ENCODE peak calls at places on chromosomes 6 and 20, in ten cellular contexts. One of them, this sample, is unnamed.

GRCh38 chr20:42987376-42988114 is 202.2 kb downstream of the PTPRT start:
- DNase-seq in CD8-positive, alpha-beta memory T cell: no peak
- DNase-seq in BE2C: no peak
- DNase-seq in GM12865: no peak
- DNase-seq in HL-60: no peak
- DNase-seq in left lung: no peak
- DNase-seq in PC-3: no peak
- DNase-seq in right lobe of liver: no peak
- DNase-seq in effector memory CD4-positive, alpha-beta T cell: no peak
- DNase-seq in CD8-positive, alpha-beta T cell: no peak
- DNase-seq in this sample: no peak

GRCh38 chr20:19083136-19083621 is 129.3 kb upstream of the SLC24A3 start:
- DNase-seq in CD8-positive, alpha-beta memory T cell: no peak
- DNase-seq in BE2C: no peak
- DNase-seq in GM12865: no peak
- DNase-seq in HL-60: no peak
- DNase-seq in left lung: no peak
- DNase-seq in PC-3: peak
- DNase-seq in right lobe of liver: no peak
- DNase-seq in effector memory CD4-positive, alpha-beta T cell: no peak
- DNase-seq in CD8-positive, alpha-beta T cell: no peak
- DNase-seq in this sample: no peak

GRCh38 chr20:25191051-25191450 is 4.5 kb upstream of the ENTPD6 start:
- DNase-seq in CD8-positive, alpha-beta memory T cell: no peak
- DNase-seq in BE2C: no peak
- DNase-seq in GM12865: no peak
- DNase-seq in HL-60: no peak
- DNase-seq in left lung: no peak
- DNase-seq in PC-3: no peak
- DNase-seq in right lobe of liver: no peak
- DNase-seq in effector memory CD4-positive, alpha-beta T cell: no peak
- DNase-seq in CD8-positive, alpha-beta T cell: no peak
- DNase-seq in this sample: peak

GRCh38 chr20:60262967-60263603 is 304.9 kb downstream of the CDH26 start:
- DNase-seq in CD8-positive, alpha-beta memory T cell: peak
- DNase-seq in BE2C: peak
- DNase-seq in GM12865: peak
- DNase-seq in HL-60: peak
- DNase-seq in left lung: peak
- DNase-seq in PC-3: peak
- DNase-seq in right lobe of liver: no peak
- DNase-seq in effector memory CD4-positive, alpha-beta T cell: peak
- DNase-seq in CD8-positive, alpha-beta T cell: peak
- DNase-seq in this sample: peak

GRCh38 chr20:50583422-50584150 is 73.4 kb downstream of the PTPN1 start:
- DNase-seq in CD8-positive, alpha-beta memory T cell: no peak
- DNase-seq in BE2C: no peak
- DNase-seq in GM12865: no peak
- DNase-seq in HL-60: no peak
- DNase-seq in left lung: no peak
- DNase-seq in PC-3: no peak
- DNase-seq in right lobe of liver: no peak
- DNase-seq in effector memory CD4-positive, alpha-beta T cell: no peak
- DNase-seq in CD8-positive, alpha-beta T cell: no peak
- DNase-seq in this sample: no peak

GRCh38 chr20:41717464-41717863 is 99.3 kb upstream of the CHD6 start:
- DNase-seq in CD8-positive, alpha-beta memory T cell: no peak
- DNase-seq in BE2C: peak
- DNase-seq in GM12865: no peak
- DNase-seq in HL-60: no peak
- DNase-seq in left lung: no peak
- DNase-seq in PC-3: no peak
- DNase-seq in right lobe of liver: no peak
- DNase-seq in effector memory CD4-positive, alpha-beta T cell: no peak
- DNase-seq in CD8-positive, alpha-beta T cell: no peak
- DNase-seq in this sample: no peak

GRCh38 chr20:53660078-53660909 is 66.7 kb upstream of the ZNF217 start:
- DNase-seq in CD8-positive, alpha-beta memory T cell: peak
- DNase-seq in BE2C: no peak
- DNase-seq in GM12865: peak
- DNase-seq in HL-60: no peak
- DNase-seq in left lung: peak
- DNase-seq in PC-3: no peak
- DNase-seq in right lobe of liver: no peak
- DNase-seq in effector memory CD4-positive, alpha-beta T cell: no peak
- DNase-seq in CD8-positive, alpha-beta T cell: peak
- DNase-seq in this sample: no peak

GRCh38 chr6:130033999-130034814 is 15.8 kb downstream of the L3MBTL3 start:
- DNase-seq in CD8-positive, alpha-beta memory T cell: no peak
- DNase-seq in BE2C: no peak
- DNase-seq in GM12865: no peak
- DNase-seq in HL-60: no peak
- DNase-seq in left lung: no peak
- DNase-seq in PC-3: peak
- DNase-seq in right lobe of liver: no peak
- DNase-seq in effector memory CD4-positive, alpha-beta T cell: no peak
- DNase-seq in CD8-positive, alpha-beta T cell: no peak
- DNase-seq in this sample: no peak

GRCh38 chr6:56079761-56080540 is 167.4 kb downstream of the COL21A1 start:
- DNase-seq in CD8-positive, alpha-beta memory T cell: no peak
- DNase-seq in BE2C: no peak
- DNase-seq in GM12865: no peak
- DNase-seq in HL-60: no peak
- DNase-seq in left lung: no peak
- DNase-seq in PC-3: no peak
- DNase-seq in right lobe of liver: no peak
- DNase-seq in effector memory CD4-positive, alpha-beta T cell: no peak
- DNase-seq in CD8-positive, alpha-beta T cell: no peak
- DNase-seq in this sample: no peak

GRCh38 chr6:119129148-119129967 is 50.9 kb upstream of the FAM184A start:
- DNase-seq in CD8-positive, alpha-beta memory T cell: peak
- DNase-seq in BE2C: no peak
- DNase-seq in GM12865: peak
- DNase-seq in HL-60: peak
- DNase-seq in left lung: no peak
- DNase-seq in PC-3: peak
- DNase-seq in right lobe of liver: no peak
- DNase-seq in effector memory CD4-positive, alpha-beta T cell: no peak
- DNase-seq in CD8-positive, alpha-beta T cell: no peak
- DNase-seq in this sample: peak

GRCh38 chr6:39347906-39348585 is 25.5 kb upstream of the KCNK16 start:
- DNase-seq in CD8-positive, alpha-beta memory T cell: peak
- DNase-seq in BE2C: peak
- DNase-seq in GM12865: peak
- DNase-seq in HL-60: peak
- DNase-seq in left lung: no peak
- DNase-seq in PC-3: peak
- DNase-seq in right lobe of liver: peak
- DNase-seq in effector memory CD4-positive, alpha-beta T cell: no peak
- DNase-seq in CD8-positive, alpha-beta T cell: peak
- DNase-seq in this sample: peak

GRCh38 chr20:59404749-59405148 is 104.3 kb downstream of the EDN3 start:
- DNase-seq in CD8-positive, alpha-beta memory T cell: no peak
- DNase-seq in BE2C: no peak
- DNase-seq in GM12865: no peak
- DNase-seq in HL-60: no peak
- DNase-seq in left lung: no peak
- DNase-seq in PC-3: no peak
- DNase-seq in right lobe of liver: no peak
- DNase-seq in effector memory CD4-positive, alpha-beta T cell: no peak
- DNase-seq in CD8-positive, alpha-beta T cell: no peak
- DNase-seq in this sample: no peak

GRCh38 chr6:167827062-167827587 is 414 bp downstream of the AFDN start:
- DNase-seq in CD8-positive, alpha-beta memory T cell: no peak
- DNase-seq in BE2C: no peak
- DNase-seq in GM12865: peak
- DNase-seq in HL-60: no peak
- DNase-seq in left lung: peak
- DNase-seq in PC-3: peak
- DNase-seq in right lobe of liver: no peak
- DNase-seq in effector memory CD4-positive, alpha-beta T cell: no peak
- DNase-seq in CD8-positive, alpha-beta T cell: no peak
- DNase-seq in this sample: peak
- H3K4me3 ChIP-seq in CD8-positive, alpha-beta memory T cell: no peak
- H3K4me3 ChIP-seq in BE2C: peak
- H3K4me3 ChIP-seq in GM12865: peak
- H3K4me3 ChIP-seq in HL-60: peak
- H3K4me3 ChIP-seq in left lung: peak
- H3K4me3 ChIP-seq in PC-3: peak
- H3K4me3 ChIP-seq in right lobe of liver: peak
- H3K4me3 ChIP-seq in effector memory CD4-positive, alpha-beta T cell: peak
- H3K4me3 ChIP-seq in CD8-positive, alpha-beta T cell: no peak
- H3K4me3 ChIP-seq in this sample: peak

GRCh38 chr6:106083618-106084017 is 2.5 kb upstream of the PRDM1 start:
- DNase-seq in CD8-positive, alpha-beta memory T cell: no peak
- DNase-seq in BE2C: no peak
- DNase-seq in GM12865: peak
- DNase-seq in HL-60: no peak
- DNase-seq in left lung: no peak
- DNase-seq in PC-3: no peak
- DNase-seq in right lobe of liver: no peak
- DNase-seq in effector memory CD4-positive, alpha-beta T cell: no peak
- DNase-seq in CD8-positive, alpha-beta T cell: no peak
- DNase-seq in this sample: no peak

GRCh38 chr6:106084106-106084963 is 1.8 kb upstream of the PRDM1 start:
- DNase-seq in CD8-positive, alpha-beta memory T cell: no peak
- DNase-seq in BE2C: peak
- DNase-seq in GM12865: peak
- DNase-seq in HL-60: peak
- DNase-seq in left lung: no peak
- DNase-seq in PC-3: peak
- DNase-seq in right lobe of liver: no peak
- DNase-seq in effector memory CD4-positive, alpha-beta T cell: no peak
- DNase-seq in CD8-positive, alpha-beta T cell: no peak
- DNase-seq in this sample: peak

GRCh38 chr6:106085687-106085983 is 501 bp upstream of the PRDM1 start:
- DNase-seq in CD8-positive, alpha-beta memory T cell: no peak
- DNase-seq in BE2C: no peak
- DNase-seq in GM12865: no peak
- DNase-seq in HL-60: no peak
- DNase-seq in left lung: no peak
- DNase-seq in PC-3: no peak
- DNase-seq in right lobe of liver: no peak
- DNase-seq in effector memory CD4-positive, alpha-beta T cell: no peak
- DNase-seq in CD8-positive, alpha-beta T cell: no peak
- DNase-seq in this sample: no peak

GRCh38 chr6:106085984-106086832 is at the start of gene PRDM1:
- DNase-seq in CD8-positive, alpha-beta memory T cell: peak
- DNase-seq in BE2C: peak
- DNase-seq in GM12865: peak
- DNase-seq in HL-60: peak
- DNase-seq in left lung: peak
- DNase-seq in PC-3: peak
- DNase-seq in right lobe of liver: peak
- DNase-seq in effector memory CD4-positive, alpha-beta T cell: peak
- DNase-seq in CD8-positive, alpha-beta T cell: peak
- DNase-seq in this sample: peak

DNA sequence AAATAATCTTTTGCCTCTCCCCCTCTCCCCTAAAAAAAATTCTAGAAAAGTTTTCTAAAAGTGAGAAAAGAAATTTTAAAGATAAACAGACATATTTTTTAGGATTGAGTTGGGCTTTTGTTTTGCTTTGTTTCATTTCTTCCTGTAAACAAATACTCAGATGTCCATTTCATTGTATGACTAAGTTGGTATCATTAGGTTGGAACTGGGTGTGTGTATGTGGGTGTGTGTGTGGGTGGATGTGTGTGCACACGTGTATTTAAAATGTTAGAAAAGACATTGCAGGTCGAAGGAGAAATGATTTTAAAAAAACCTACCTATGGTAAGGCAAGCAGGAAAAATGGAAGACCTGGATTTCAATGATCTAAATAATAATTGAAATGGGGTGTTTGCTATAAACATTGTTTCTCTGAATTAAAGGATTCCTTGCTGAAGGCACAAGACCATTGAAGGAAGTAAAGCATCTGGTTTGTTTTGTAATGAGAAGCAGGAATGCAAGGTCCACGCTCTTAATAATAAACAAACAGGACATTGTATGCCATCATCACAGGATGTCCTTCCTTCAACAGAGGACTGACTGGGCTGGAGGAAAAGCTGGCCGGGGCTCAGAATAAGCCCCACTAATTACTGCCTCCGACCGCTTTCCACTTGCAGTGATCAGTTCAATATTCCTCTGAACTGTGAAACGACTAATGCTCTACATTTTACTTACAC is 1.0 kb upstream of the PRDM1 start:
- DNase-seq in CD8-positive, alpha-beta memory T cell: no peak
- DNase-seq in BE2C: no peak
- DNase-seq in GM12865: no peak
- DNase-seq in HL-60: no peak
- DNase-seq in left lung: no peak
- DNase-seq in PC-3: peak
- DNase-seq in right lobe of liver: no peak
- DNase-seq in effector memory CD4-positive, alpha-beta T cell: no peak
- DNase-seq in CD8-positive, alpha-beta T cell: no peak
- DNase-seq in this sample: peak
- H3K4me3 ChIP-seq in CD8-positive, alpha-beta memory T cell: no peak
- H3K4me3 ChIP-seq in BE2C: peak
- H3K4me3 ChIP-seq in GM12865: peak
- H3K4me3 ChIP-seq in HL-60: no peak
- H3K4me3 ChIP-seq in left lung: no peak
- H3K4me3 ChIP-seq in PC-3: peak
- H3K4me3 ChIP-seq in right lobe of liver: no peak
- H3K4me3 ChIP-seq in effector memory CD4-positive, alpha-beta T cell: peak
- H3K4me3 ChIP-seq in CD8-positive, alpha-beta T cell: no peak
- H3K4me3 ChIP-seq in this sample: no peak

DNA sequence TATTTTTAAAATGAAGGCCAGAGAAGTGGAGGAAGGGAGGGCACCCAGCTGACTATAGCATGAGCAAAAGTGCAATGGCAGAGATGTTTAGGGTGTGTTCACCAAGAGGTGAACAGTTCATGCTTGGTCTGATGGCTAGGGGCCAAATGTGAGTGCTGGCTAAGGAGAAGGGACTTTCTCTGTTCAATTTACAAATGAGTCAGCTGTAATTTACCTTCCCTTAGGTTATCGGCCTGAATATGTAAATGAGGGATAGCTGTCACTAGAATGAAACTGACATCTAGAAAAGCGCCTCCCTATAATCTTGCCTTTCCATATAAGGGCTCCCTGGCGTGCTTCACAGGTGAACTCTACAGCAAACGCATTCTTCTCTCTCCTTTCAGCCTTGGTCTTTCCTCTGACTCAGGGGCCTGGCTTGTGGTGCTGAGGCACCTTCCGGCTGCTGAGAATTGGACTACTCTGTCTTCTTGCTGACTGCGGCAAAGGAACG is 114.7 kb upstream of the BACH2 start:
- DNase-seq in CD8-positive, alpha-beta memory T cell: no peak
- DNase-seq in BE2C: no peak
- DNase-seq in GM12865: peak
- DNase-seq in HL-60: no peak
- DNase-seq in left lung: no peak
- DNase-seq in PC-3: peak
- DNase-seq in right lobe of liver: no peak
- DNase-seq in effector memory CD4-positive, alpha-beta T cell: peak
- DNase-seq in CD8-positive, alpha-beta T cell: no peak
- DNase-seq in this sample: peak
- H3K4me3 ChIP-seq in CD8-positive, alpha-beta memory T cell: no peak
- H3K4me3 ChIP-seq in BE2C: no peak
- H3K4me3 ChIP-seq in GM12865: no peak
- H3K4me3 ChIP-seq in HL-60: no peak
- H3K4me3 ChIP-seq in left lung: no peak
- H3K4me3 ChIP-seq in PC-3: no peak
- H3K4me3 ChIP-seq in right lobe of liver: no peak
- H3K4me3 ChIP-seq in effector memory CD4-positive, alpha-beta T cell: no peak
- H3K4me3 ChIP-seq in CD8-positive, alpha-beta T cell: no peak
- H3K4me3 ChIP-seq in this sample: no peak

GRCh38 chr6:139754898-139755754 is 380.7 kb upstream of the CITED2 start:
- DNase-seq in CD8-positive, alpha-beta memory T cell: no peak
- DNase-seq in BE2C: no peak
- DNase-seq in GM12865: no peak
- DNase-seq in HL-60: no peak
- DNase-seq in left lung: no peak
- DNase-seq in PC-3: no peak
- DNase-seq in right lobe of liver: no peak
- DNase-seq in effector memory CD4-positive, alpha-beta T cell: no peak
- DNase-seq in CD8-positive, alpha-beta T cell: no peak
- DNase-seq in this sample: no peak
- H3K4me3 ChIP-seq in CD8-positive, alpha-beta memory T cell: no peak
- H3K4me3 ChIP-seq in BE2C: no peak
- H3K4me3 ChIP-seq in GM12865: no peak
- H3K4me3 ChIP-seq in HL-60: no peak
- H3K4me3 ChIP-seq in left lung: no peak
- H3K4me3 ChIP-seq in PC-3: no peak
- H3K4me3 ChIP-seq in right lobe of liver: peak
- H3K4me3 ChIP-seq in effector memory CD4-positive, alpha-beta T cell: no peak
- H3K4me3 ChIP-seq in CD8-positive, alpha-beta T cell: no peak
- H3K4me3 ChIP-seq in this sample: no peak

This sample was measured in mesendoderm.